ENCODE peak calls at places on chromosomes 1 and 21, in four cellular contexts. O is Panc1, G is K562, V is HepG2. Y is an unnamed sample.

GRCh38 chr1:225934711-225935110 is 6.3 kb downstream of the LEFTY2 start:
- DNase-seq in O (no peak), G (no peak), V (no peak), Y (no peak)

GRCh38 chr1:226654046-226654445 is 85.0 kb downstream of the ITPKB start:
- DNase-seq in O (no peak), G (no peak), V (peak; percentile 17), Y (no peak)

GRCh38 chr1:159900086-159900680 is at the start of gene CFAP45:
- DNase-seq in O (no peak), G (peak; percentile 97), V (no peak), Y (peak; percentile 65)

GRCh38 chr1:240337795-240338194 is 246.1 kb downstream of the FMN2 start:
- DNase-seq in O (no peak), G (no peak), V (no peak), Y (no peak)

GRCh38 chr1:13513063-13513884 is 529 bp downstream of the LRRC38 start:
- DNase-seq in O (no peak), G (no peak), V (no peak), Y (no peak)

GRCh38 chr1:168693197-168693871 is 35.7 kb downstream of the DPT start:
- DNase-seq in O (no peak), G (no peak), V (peak; percentile 84), Y (no peak)

GRCh38 chr1:7985851-7986612 is 24.5 kb downstream of the PARK7 start:
- DNase-seq in O (no peak), G (no peak), V (no peak), Y (no peak)

GRCh38 chr21:36504067-36505058 is 24.4 kb upstream of the CLDN14 start:
- DNase-seq in O (peak; percentile 18), G (peak; percentile 64), V (peak; percentile 27), Y (peak; percentile 34)

GRCh38 chr1:43405219-43405875 is 15.6 kb downstream of the SZT2 start:
- DNase-seq in O (no peak), G (peak; percentile 68), V (no peak), Y (no peak)

GRCh38 chr1:119773711-119774241 is 5.1 kb upstream of the HMGCS2 start:
- DNase-seq in O (no peak), G (no peak), V (no peak), Y (no peak)

GRCh38 chr1:112841825-112842224 is 114.2 kb downstream of the SLC16A1 start:
- DNase-seq in O (no peak), G (no peak), V (no peak), Y (no peak)

GRCh38 chr1:155186266-155186954 is 12.8 kb downstream of the TRIM46 start:
- DNase-seq in O (no peak), G (no peak), V (no peak), Y (no peak)

GRCh38 chr1:48405400-48405799 is 66.6 kb downstream of the SPATA6 start:
- DNase-seq in O (no peak), G (no peak), V (no peak), Y (no peak)

GRCh38 chr1:44334968-44335367 is 20.1 kb downstream of the ERI3 start:
- DNase-seq in O (no peak), G (no peak), V (no peak), Y (no peak)

GRCh38 chr1:108610073-108610472 is 50.2 kb downstream of the EEIG2 start:
- DNase-seq in O (no peak), G (no peak), V (no peak), Y (no peak)

GRCh38 chr1:32215629-32216505 is 6.3 kb downstream of the TMEM234 start:
- DNase-seq in O (no peak), G (peak; percentile 76), V (peak; percentile 61), Y (peak; percentile 32)

GRCh38 chr21:33642896-33643657 is 776 bp downstream of the ITSN1 start:
- DNase-seq in O (no peak), G (peak; percentile 49), V (no peak), Y (no peak)

GRCh38 chr1:9435854-9436253 is 103.4 kb upstream of the SLC25A33 start:
- DNase-seq in O (no peak), G (no peak), V (no peak), Y (no peak)
- TF ChIP-seq TCF7L2 in O (no peak), G (no peak), V (no peak), Y (no peak)

DNA sequence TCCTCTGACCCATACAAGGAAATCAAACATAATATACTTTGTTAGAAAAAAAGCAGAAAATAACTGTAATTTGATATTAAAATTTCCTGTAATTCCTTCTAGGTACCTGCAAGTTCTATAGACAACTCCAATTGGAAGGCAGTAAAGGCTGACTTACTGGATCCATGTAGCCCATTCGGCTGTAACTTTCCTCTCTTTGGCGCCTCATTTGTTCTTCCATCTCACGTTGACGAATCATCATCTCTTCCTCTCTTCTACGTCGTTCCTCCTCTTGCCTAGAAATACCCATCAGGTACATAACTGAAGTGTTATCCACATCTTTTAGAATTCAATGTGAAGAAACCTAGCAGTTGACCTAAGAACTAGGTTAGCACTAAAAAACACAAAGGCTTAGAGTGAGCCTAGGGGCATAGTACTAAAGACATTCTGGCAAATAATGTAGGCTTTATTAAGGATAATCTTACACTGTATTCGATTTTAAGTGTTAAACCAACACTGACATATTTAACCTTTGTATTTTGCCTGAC is 5.1 kb downstream of the SFPQ start:
- DNase-seq in O (no peak), G (no peak), V (no peak), Y (no peak)
- TF ChIP-seq TCF7L2 in O (no peak), G (no peak), V (no peak), Y (no peak)

DNA sequence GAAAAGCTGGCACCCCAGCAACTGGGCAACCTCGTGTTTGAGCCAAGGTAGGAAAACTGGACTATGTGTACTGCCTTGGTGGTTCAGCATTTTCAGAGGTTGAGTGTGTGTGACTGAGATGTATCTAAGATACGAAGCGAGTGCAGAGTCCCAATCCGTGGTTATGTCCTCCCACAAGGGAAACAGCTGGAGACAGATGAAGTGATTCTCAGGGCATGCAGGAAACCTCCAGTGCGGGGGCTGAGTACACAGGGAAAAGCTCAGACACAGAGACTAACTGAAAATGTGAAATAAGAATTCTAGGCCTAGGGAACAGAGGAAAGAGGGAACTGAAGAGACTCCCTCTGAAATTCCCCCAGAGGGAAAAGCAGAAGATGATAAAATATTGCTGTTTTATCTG is 116.9 kb downstream of the LRRC53 start:
- DNase-seq in O (no peak), G (no peak), V (no peak), Y (no peak)
- TF ChIP-seq TCF7L2 in O (no peak), G (no peak), V (no peak), Y (no peak)

GRCh38 chr1:167627865-167628641 is 2.0 kb upstream of the RCSD1 start:
- DNase-seq in O (no peak), G (peak; percentile 92), V (peak; percentile 48), Y (no peak)

GRCh38 chr1:167630568-167631385 is 745 bp downstream of the RCSD1 start:
- DNase-seq in O (no peak), G (peak; percentile 67), V (no peak), Y (no peak)

GRCh38 chr1:167629681-167630567 is at the start of gene RCSD1:
- DNase-seq in O (no peak), G (peak; percentile 88), V (no peak), Y (no peak)

GRCh38 chr1:167627615-167627864 is 2.5 kb upstream of the RCSD1 start:
- DNase-seq in O (no peak), G (no peak), V (no peak), Y (no peak)

GRCh38 chr1:167628754-167629515 is 1.1 kb upstream of the RCSD1 start:
- DNase-seq in O (no peak), G (no peak), V (no peak), Y (no peak)
- TF ChIP-seq TCF7L2 in O (no peak), G (no peak), V (no peak), Y (no peak)

Y was measured in HCT116.